ENCODE peak calls at places on chromosomes 4 and X, in six cellular contexts. Z, F, T, O, L and J are unnamed samples.

GRCh38 chrX:100090931-100091330 is 319.1 kb downstream of the PCDH19 start:
- DNase-seq in T (no peak), F (no peak), O (peak; percentile 22), L (no peak), Z (peak; percentile 30), J (no peak)

GRCh38 chrX:22445880-22446279 is 173.2 kb downstream of the CBLL2 start:
- DNase-seq in L (no peak), T (no peak), O (no peak), F (no peak), Z (no peak), J (no peak)

GRCh38 chr4:26864904-26865303 is 4.3 kb downstream of the STIM2 start:
- DNase-seq in L (no peak), Z (no peak), T (no peak), O (no peak), F (no peak), J (no peak)

GRCh38 chr4:145523117-145523516 is 41.5 kb downstream of the SMAD1 start:
- DNase-seq in O (peak; percentile 23), Z (peak; percentile 15), F (no peak), T (no peak), L (no peak), J (no peak)

GRCh38 chr4:21949073-21949457 is 493 bp upstream of the KCNIP4 start:
- DNase-seq in F (no peak), O (peak; percentile 17), T (no peak), Z (peak; percentile 3), L (peak; percentile 22), J (no peak)

GRCh38 chr4:55125763-55126541 is 557 bp upstream of the KDR start:
- DNase-seq in T (no peak), O (peak; percentile 34), F (no peak), L (peak; percentile 27), Z (peak; percentile 27), J (no peak)

GRCh38 chr4:61555789-61556188 is 355.7 kb downstream of the ADGRL3 start:
- DNase-seq in L (peak; percentile 18), F (no peak), O (peak; percentile 90), Z (peak; percentile 88), T (no peak), J (no peak)

GRCh38 chrX:54891573-54891972 is 29.1 kb upstream of the TRO start:
- DNase-seq in O (peak; percentile 64), F (no peak), Z (peak; percentile 59), L (peak; percentile 22), T (no peak), J (peak; percentile 46)

GRCh38 chr4:180695851-180696250 is 1547.4 kb upstream of the TENM3 start:
- DNase-seq in F (no peak), O (peak; percentile 1), L (no peak), Z (peak; percentile 38), T (no peak), J (no peak)

GRCh38 chr4:5827108-5828004 is 65.5 kb downstream of the CRMP1 start:
- DNase-seq in O (peak; percentile 69), Z (peak; percentile 67), T (no peak), F (no peak), L (peak; percentile 46), J (no peak)

GRCh38 chr4:128862608-128863313 is 53.3 kb downstream of the JADE1 start:
- DNase-seq in Z (no peak), L (no peak), O (no peak), T (no peak), F (no peak), J (peak; percentile 61)

GRCh38 chr4:70915048-70915815 is 13.1 kb downstream of the MOB1B start:
- DNase-seq in O (peak; percentile 19), F (no peak), L (no peak), T (no peak), Z (peak; percentile 23), J (no peak)

GRCh38 chr4:31518796-31519250 is 798.7 kb downstream of the PCDH7 start:
- DNase-seq in T (no peak), Z (peak; percentile 21), L (no peak), F (no peak), O (no peak), J (no peak)

GRCh38 chr4:133403913-133404312 is 254.8 kb downstream of the PCDH10 start:
- DNase-seq in L (no peak), T (no peak), F (no peak), Z (no peak), O (no peak), J (no peak)

GRCh38 chrX:42678133-42678532 is 99.8 kb downstream of the PPP1R2C start:
- DNase-seq in Z (peak; percentile 62), O (peak; percentile 84), F (no peak), L (no peak), T (no peak), J (no peak)

DNA sequence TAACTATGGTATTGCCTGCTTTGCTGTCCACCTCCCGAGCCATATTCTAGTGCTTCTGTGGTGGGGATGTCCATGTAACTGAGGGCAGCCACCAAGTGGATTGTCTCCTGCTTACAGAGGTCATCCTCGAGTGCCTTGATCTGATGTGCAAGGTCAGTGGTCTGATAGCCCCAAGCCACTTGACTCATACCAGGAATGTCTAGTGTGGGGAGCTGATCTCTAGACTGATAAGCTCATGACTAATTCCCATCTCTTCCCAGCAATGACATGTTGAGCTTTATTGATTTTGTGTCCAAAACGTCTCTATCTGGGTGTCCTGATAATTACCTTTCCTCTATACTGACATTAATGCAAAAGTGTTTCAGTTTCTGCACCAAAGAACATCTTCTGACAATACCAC is 168.4 kb upstream of the WDR1 start:
- DNase-seq in Z (no peak), T (no peak), O (no peak), L (no peak), F (no peak), J (no peak)
- TF ChIP-seq CTCF in Z (no peak), T (no peak), O (no peak), L (no peak), F (no peak), J (no peak)

GRCh38 chr4:41538017-41538733 is at the start of gene LIMCH1:
- DNase-seq in O (no peak), T (peak; percentile 54), L (peak; percentile 89), Z (peak; percentile 22), F (peak; percentile 88), J (no peak)

GRCh38 chr4:41538887-41539498 is 1.0 kb downstream of the LIMCH1 start:
- DNase-seq in F (peak; percentile 65), L (peak; percentile 53), O (no peak), T (no peak), Z (no peak), J (no peak)

GRCh38 chr4:41535911-41536361 is 2.0 kb upstream of the LIMCH1 start:
- DNase-seq in F (no peak), T (no peak), Z (peak; percentile 44), L (no peak), O (peak; percentile 39), J (no peak)

GRCh38 chr4:41539711-41540110 is 1.8 kb downstream of the LIMCH1 start:
- DNase-seq in O (no peak), Z (no peak), L (no peak), T (no peak), F (no peak), J (no peak)

DNA sequence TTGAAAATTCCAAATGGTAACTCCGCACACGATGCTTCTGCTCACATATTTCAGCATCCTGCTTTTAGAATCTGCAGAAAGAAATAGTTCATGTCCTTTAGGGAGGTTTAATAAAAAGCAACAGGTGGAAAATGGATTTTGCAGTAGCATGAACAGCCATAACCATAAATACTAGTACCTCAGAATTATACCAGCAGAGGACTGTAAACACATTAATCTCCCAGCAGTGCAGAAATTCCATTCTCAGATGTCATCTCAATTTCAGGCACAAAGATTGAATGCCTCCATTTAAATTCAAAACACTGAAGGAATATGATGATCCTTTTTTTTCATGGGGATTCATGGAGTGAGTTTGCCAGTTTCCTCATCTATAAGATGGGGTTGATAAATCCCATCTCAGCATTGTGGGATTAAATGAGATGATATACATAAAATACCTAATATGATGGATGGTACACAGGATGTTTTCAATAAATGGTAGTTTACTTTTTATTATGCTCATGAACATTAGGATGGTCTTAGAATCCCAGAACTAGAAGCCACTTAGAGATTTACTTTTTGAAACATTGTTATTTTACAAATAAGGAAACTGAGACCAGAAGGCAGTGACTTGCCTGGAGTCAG is 578 bp upstream of the LIMCH1 start:
- DNase-seq in T (no peak), F (no peak), O (no peak), L (no peak), Z (no peak), J (no peak)
- TF ChIP-seq CTCF in T (no peak), F (no peak), O (no peak), L (no peak), Z (no peak), J (no peak)

GRCh38 chrX:153470411-153471363 is at the start of gene HAUS7:
- DNase-seq in L (peak; percentile 90), O (peak; percentile 95), Z (peak; percentile 91), F (peak; percentile 88), T (peak; percentile 83), J (peak; percentile 89)
- TF ChIP-seq CTCF in L (peak; percentile 55), O (peak; percentile 66), Z (peak; percentile 56), F (peak; percentile 72), T (peak; percentile 66), J (peak; percentile 33)

GRCh38 chr4:4430492-4431195 is 43.7 kb downstream of the NSG1 start:
- DNase-seq in F (no peak), O (peak; percentile 75), Z (peak; percentile 78), T (no peak), L (peak; percentile 35), J (peak; percentile 80)
- TF ChIP-seq CTCF in F (peak; percentile 60), O (peak; percentile 88), Z (peak; percentile 97), T (no peak), L (peak; percentile 35), J (peak; percentile 73)